ENCODE peak calls at places on chromosomes 11 and 22, in seven cellular contexts. I is left lung, R is NCI-H1930, F is SW480, P is fibroblast of mammary gland, L is germinal center, U is uterus. S is an unnamed sample.

GRCh38 chr11:83172551-83172950 is 15.6 kb downstream of the PCF11 start:
- DNase-seq in L (no peak), R (no peak), U (no peak), I (no peak), P (no peak), F (no peak), S (no peak)

GRCh38 chr11:62137276-62137861 is 13.6 kb downstream of the INCENP start:
- DNase-seq in F (no peak), P (no peak), R (no peak), I (no peak), U (no peak), L (no peak), S (no peak)

GRCh38 chr22:36528336-36528735 is 630 bp downstream of the EIF3D start:
- DNase-seq in R (no peak), F (no peak), L (no peak), U (no peak), P (peak; percentile 26), I (no peak), S (no peak)

GRCh38 chr11:47327025-47327424 is 25.5 kb downstream of the MYBPC3 start:
- DNase-seq in I (no peak), R (no peak), L (no peak), P (no peak), F (no peak), U (no peak), S (no peak)

GRCh38 chr11:3219281-3219892 is 774 bp upstream of the MRGPRG start:
- DNase-seq in R (no peak), F (no peak), I (no peak), U (no peak), P (no peak), L (no peak), S (no peak)

GRCh38 chr22:44894782-44895181 is 115.0 kb downstream of the PHF21B start:
- DNase-seq in P (no peak), R (no peak), L (no peak), F (no peak), U (no peak), I (peak; percentile 13), S (no peak)

GRCh38 chr11:79170289-79170688 is 270.5 kb downstream of the TENM4 start:
- DNase-seq in U (no peak), F (no peak), R (no peak), P (peak; percentile 49), L (no peak), I (no peak), S (no peak)

GRCh38 chr22:49659281-49659923 is 168.3 kb downstream of the BRD1 start:
- DNase-seq in L (no peak), I (no peak), F (no peak), P (no peak), U (no peak), R (no peak), S (no peak)

GRCh38 chr11:27754035-27755017 is 54.1 kb upstream of the BDNF start:
- DNase-seq in F (peak; percentile 79), R (no peak), P (peak; percentile 2), L (no peak), U (no peak), I (no peak), S (no peak)

S was measured in GM12878.